ENCODE peak calls at places on chromosome 16, in nine cellular contexts. L, Z, S, T, K, D, J, W and C are unnamed samples.

GRCh38 chr16:78133919-78134318 is 34.5 kb downstream of the WWOX start:
- DNase-seq in D (no peak), Z (no peak), K (no peak), T (no peak), S (no peak), W (no peak), L (no peak), J (no peak), C (no peak)

GRCh38 chr16:23249830-23250229 is 52.3 kb upstream of the SCNN1B start:
- DNase-seq in K (no peak), D (no peak), L (no peak), J (no peak), S (no peak), W (no peak), T (no peak), Z (no peak), C (no peak)

GRCh38 chr16:57616241-57616640 is 12.2 kb upstream of the ADGRG1 start:
- DNase-seq in D (no peak), W (no peak), L (no peak), S (no peak), Z (no peak), K (no peak), T (no peak), J (no peak), C (no peak)

GRCh38 chr16:82699711-82700495 is 73.1 kb downstream of the CDH13 start:
- DNase-seq in S (peak), J (no peak), L (peak), Z (no peak), W (peak), D (no peak), K (no peak), T (no peak), C (peak)

GRCh38 chr16:31129568-31130335 is 5.8 kb downstream of the PRSS8 start:
- DNase-seq in K (no peak), J (no peak), L (no peak), Z (peak), S (no peak), D (no peak), W (no peak), T (no peak), C (no peak)

GRCh38 chr16:3578610-3579551 is 1.7 kb upstream of the NLRC3 start:
- DNase-seq in Z (no peak), S (peak), J (no peak), D (no peak), K (peak), L (no peak), W (no peak), T (peak), C (no peak)

GRCh38 chr16:28495098-28495793 is 803 bp downstream of the APOBR start:
- DNase-seq in S (no peak), J (no peak), W (no peak), L (no peak), D (no peak), K (no peak), Z (no peak), T (no peak), C (no peak)

GRCh38 chr16:23222929-23223328 is 40.4 kb downstream of the SCNN1G start:
- DNase-seq in Z (no peak), L (no peak), W (no peak), K (no peak), D (no peak), J (no peak), T (no peak), S (no peak), C (no peak)

GRCh38 chr16:4409081-4409932 is 7.1 kb downstream of the CORO7 start:
- DNase-seq in L (no peak), D (no peak), W (no peak), K (no peak), J (no peak), S (no peak), T (no peak), Z (no peak), C (no peak)

GRCh38 chr16:11424118-11424460 is 78.8 kb downstream of the RMI2 start:
- DNase-seq in W (no peak), S (no peak), Z (no peak), L (no peak), K (no peak), T (no peak), D (no peak), J (no peak), C (no peak)

GRCh38 chr16:376817-377418 is 4.9 kb downstream of the PGAP6 start:
- DNase-seq in W (no peak), J (no peak), T (no peak), L (no peak), D (no peak), Z (no peak), S (no peak), K (no peak), C (no peak)

GRCh38 chr16:12917653-12918052 is 16.3 kb downstream of the SHISA9 start:
- DNase-seq in L (no peak), S (no peak), D (no peak), T (no peak), Z (no peak), K (no peak), J (no peak), W (no peak), C (no peak)

GRCh38 chr16:2171601-2172178 is 16.1 kb downstream of the TRAF7 start:
- DNase-seq in J (no peak), S (no peak), T (no peak), Z (no peak), L (no peak), K (no peak), W (no peak), D (no peak), C (no peak)

GRCh38 chr16:72752004-72752695 is 295.8 kb downstream of the ZFHX3 start:
- DNase-seq in K (no peak), S (no peak), D (no peak), L (no peak), T (no peak), W (no peak), Z (no peak), J (no peak), C (no peak)

GRCh38 chr16:68459457-68459856 is 11.1 kb upstream of the SMPD3 start:
- DNase-seq in J (no peak), W (no peak), Z (no peak), K (no peak), S (no peak), T (no peak), L (no peak), D (no peak), C (no peak)